ENCODE peak calls at places on chromosome 20, in four cellular contexts. M is body of pancreas, R is HCT116, N is IMR-90. P is an unnamed sample. For H3K9me3, the result is how much of the 10 kb centered on the place peaks cover.

GRCh38 chr20:64022671-64023070 is 13.3 kb upstream of the C20orf204 start:
- DNase-seq in R (no peak), N (no peak), M (no peak), P (no peak)

GRCh38 chr20:47574616-47575401 is 73.1 kb downstream of the NCOA3 start:
- DNase-seq in R (no peak), M (peak), N (peak), P (no peak)

GRCh38 chr20:53711333-53712211 is 117.9 kb upstream of the ZNF217 start:
- DNase-seq in N (no peak), R (no peak), M (no peak), P (no peak)

GRCh38 chr20:40993794-40994540 is 34.7 kb upstream of the TOP1 start:
- DNase-seq in M (no peak), R (no peak), N (peak), P (no peak)

GRCh38 chr20:10312111-10312510 is 93.5 kb downstream of the SNAP25 start:
- DNase-seq in R (no peak), N (peak), M (no peak), P (no peak)

GRCh38 chr20:36666181-36666740 is 20.3 kb upstream of the SLA2 start:
- DNase-seq in N (peak), R (no peak), M (no peak), P (no peak)

GRCh38 chr20:54475334-54476287 is at the start of gene DOK5:
- DNase-seq in N (peak), M (peak), R (no peak), P (no peak)

GRCh38 chr20:38073307-38074010 is 39.9 kb downstream of the RPRD1B start:
- DNase-seq in N (peak), R (peak), M (peak), P (peak)

GRCh38 chr20:1876217-1876921 is 18.8 kb upstream of the SIRPA start:
- DNase-seq in M (peak), R (no peak), N (no peak), P (no peak)

GRCh38 chr20:2663887-2664719 is at the start of gene IDH3B:
- DNase-seq in R (peak), N (peak), M (peak), P (peak)

GRCh38 chr20:63641146-63641791 is 12.0 kb downstream of the STMN3 start:
- DNase-seq in R (no peak), N (no peak), M (no peak), P (peak)

GRCh38 chr20:3071610-3072529 is at the start of gene OXT:
- DNase-seq in N (no peak), M (peak), R (no peak), P (peak)

GRCh38 chr20:12171927-12172581 is 254.4 kb downstream of the BTBD3 start:
- DNase-seq in N (peak), R (no peak), M (peak), P (no peak)

GRCh38 chr20:13141541-13141940 is 79.5 kb upstream of the ISM1 start:
- DNase-seq in M (no peak), N (no peak), R (no peak), P (no peak)

GRCh38 chr20:9660236-9660868 is 146.0 kb downstream of the LAMP5 start:
- DNase-seq in N (peak), R (no peak), M (peak), P (no peak)

GRCh38 chr20:58759947-58760346 is 67.3 kb downstream of the NPEPL1 start:
- DNase-seq in R (no peak), N (no peak), M (no peak), P (no peak)

GRCh38 chr20:46602429-46602828 is 48.8 kb downstream of the SLC13A3 start:
- DNase-seq in R (no peak), N (no peak), M (no peak), P (no peak)

GRCh38 chr20:63736893-63737689 is 627 bp downstream of the LIME1 start:
- DNase-seq in R (no peak), N (no peak), M (peak), P (peak)

GRCh38 chr20:10216146-10216741 is 2.4 kb upstream of the SNAP25 start:
- DNase-seq in R (no peak), N (peak), M (no peak), P (no peak)

GRCh38 chr20:5036828-5037227 is 35.5 kb upstream of the SLC23A2 start:
- DNase-seq in N (no peak), R (no peak), M (no peak), P (no peak)

GRCh38 chr20:34977365-34978091 is 21.9 kb downstream of the MYH7B start:
- DNase-seq in N (no peak), R (no peak), M (no peak), P (no peak)

GRCh38 chr20:23391707-23392310 is 29.5 kb downstream of the NAPB start:
- DNase-seq in R (no peak), N (no peak), M (no peak), P (no peak)

GRCh38 chr20:11521831-11522230 is 395.9 kb upstream of the BTBD3 start:
- DNase-seq in M (no peak), N (no peak), R (no peak), P (no peak)

GRCh38 chr20:62535282-62535811 is 59.6 kb upstream of the GATA5 start:
- DNase-seq in N (no peak), R (no peak), M (no peak), P (no peak)

GRCh38 chr20:62534526-62535221 is 58.9 kb upstream of the GATA5 start:
- DNase-seq in M (no peak), R (no peak), N (no peak), P (no peak)

GRCh38 chr20:62535964-62536363 is 60.2 kb upstream of the GATA5 start:
- DNase-seq in M (no peak), N (no peak), R (no peak), P (no peak)

GRCh38 chr20:62537649-62538292 is 62.0 kb upstream of the GATA5 start:
- DNase-seq in N (no peak), M (no peak), R (no peak), P (no peak)

DNA sequence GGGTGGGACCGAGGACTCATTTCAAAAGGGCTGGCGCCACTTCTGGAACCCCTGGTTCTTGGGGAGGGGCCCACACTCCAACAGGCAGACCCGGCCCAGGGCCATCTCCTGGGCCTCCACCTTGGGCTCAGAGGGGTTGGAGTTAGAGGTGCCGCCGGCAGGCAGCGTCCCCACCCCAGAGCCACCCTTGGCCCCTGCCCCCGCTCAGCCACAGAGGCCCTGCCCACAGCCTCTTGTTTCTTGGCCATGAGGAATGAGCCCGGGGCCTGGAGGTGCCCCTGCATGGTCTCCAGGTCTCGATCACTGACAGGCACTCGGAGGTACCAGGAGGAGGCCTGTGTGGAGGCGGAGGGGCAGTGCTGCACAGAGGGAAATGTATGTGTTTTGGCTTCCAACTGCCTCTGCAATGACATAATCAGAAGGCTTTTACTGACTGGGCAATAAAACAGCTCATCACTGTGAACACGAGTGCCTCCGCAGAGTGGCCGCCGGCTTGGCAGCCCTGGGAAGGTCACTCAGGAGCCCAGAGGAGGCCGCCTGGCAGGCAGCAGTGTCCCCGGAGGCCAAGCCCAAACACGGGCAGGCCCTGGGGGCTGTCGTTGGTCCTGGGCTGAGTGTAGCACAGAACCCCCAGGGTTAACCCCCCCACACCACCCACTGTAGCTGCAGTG is 61.1 kb upstream of the GATA5 start:
- DNase-seq in M (no peak), N (peak), R (no peak), P (no peak)
- TF ChIP-seq POLR2A in M (no peak), N (no peak), R (no peak), P (no peak)

GRCh38 chr20:29085625-29086024 is 2171.8 kb upstream of the DEFB115 start:
- DNase-seq in R (no peak), N (no peak), M (no peak), P (no peak)
- H3K9me3 ChIP-seq in R (under half), N (under half), M (under half), P (under half)

GRCh38 chr20:57746832-57747404 is 37.1 kb upstream of the PMEPA1 start:
- DNase-seq in N (no peak), M (no peak), R (no peak), P (no peak)

GRCh38 chr20:57749131-57749690 is 39.4 kb upstream of the PMEPA1 start:
- DNase-seq in R (no peak), N (no peak), M (no peak), P (no peak)

GRCh38 chr20:57749861-57750260 is 40.0 kb upstream of the PMEPA1 start:
- DNase-seq in M (no peak), R (no peak), N (no peak), P (no peak)

GRCh38 chr20:57747889-57748456 is 38.2 kb upstream of the PMEPA1 start:
- DNase-seq in R (no peak), M (no peak), N (no peak), P (no peak)

GRCh38 chr20:57748601-57749130 is 38.9 kb upstream of the PMEPA1 start:
- DNase-seq in M (peak), N (peak), R (peak), P (peak)
- TF ChIP-seq POLR2A in M (no peak), N (no peak), R (no peak), P (no peak)

DNA sequence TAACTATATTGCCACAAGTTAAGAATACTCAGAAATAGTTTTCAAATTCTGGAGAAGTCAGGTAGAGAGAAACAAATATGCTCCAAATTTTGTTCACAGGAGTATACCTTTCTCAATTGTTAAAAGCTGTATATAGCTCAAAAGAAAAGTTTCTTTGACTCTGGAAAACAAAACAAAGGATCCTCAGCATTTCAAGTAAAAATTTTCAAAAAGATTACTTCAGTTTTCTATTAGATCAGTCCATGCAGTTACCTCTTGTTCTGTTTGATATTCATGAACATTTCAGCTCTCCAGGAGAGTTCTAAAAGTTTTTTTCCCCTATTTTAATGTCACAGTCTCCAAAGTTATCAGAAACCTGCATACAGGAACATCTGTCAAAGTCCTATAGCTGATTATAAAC is 30.4 kb upstream of the ENTPD6 start:
- DNase-seq in N (no peak), M (no peak), R (no peak), P (no peak)
- H3K9me3 ChIP-seq in N (under half), M (under half), R (under half), P (under half)

P was measured in Peyer's patch.